ENCODE peak calls at places on chromosome 3, in eight cellular contexts. C is aorta, Y is mucosa of descending colon, K is upper lobe of left lung, P is right cardiac atrium, E is heart left ventricle, R is HepG2, J is pancreas. U is an unnamed sample.

GRCh38 chr3:15063656-15064286 is 1.3 kb downstream of the MRPS25 start:
- ATAC-seq in J (no peak), P (no peak), Y (no peak), E (peak; percentile 7), R (peak; percentile 10), C (no peak), K (no peak), U (no peak)

GRCh38 chr3:7146529-7146928 is 285.6 kb downstream of the GRM7 start:
- ATAC-seq in C (no peak), E (no peak), R (no peak), J (no peak), P (no peak), Y (no peak), K (peak; percentile 34), U (no peak)

GRCh38 chr3:16109929-16110328 is 64.6 kb upstream of the GALNT15 start:
- ATAC-seq in K (no peak), C (no peak), Y (no peak), R (no peak), J (no peak), E (no peak), P (no peak), U (no peak)

GRCh38 chr3:134232146-134232545 is 18.5 kb downstream of the RYK start:
- ATAC-seq in C (no peak), P (no peak), Y (peak; percentile 41), R (no peak), J (no peak), E (no peak), K (no peak), U (no peak)

GRCh38 chr3:60912876-60913275 is 338.4 kb downstream of the FHIT start:
- ATAC-seq in E (no peak), Y (no peak), C (no peak), R (no peak), J (no peak), P (no peak), K (no peak), U (no peak)

GRCh38 chr3:172711457-172711800 is 562 bp upstream of the NCEH1 start:
- ATAC-seq in Y (peak; percentile 51), K (peak; percentile 33), C (no peak), R (peak; percentile 31), E (no peak), P (peak; percentile 20), J (peak; percentile 8), U (peak; percentile 49)

GRCh38 chr3:131349946-131350347 is 31.6 kb upstream of the NUDT16 start:
- ATAC-seq in J (peak; percentile 17), C (no peak), Y (no peak), P (peak; percentile 75), E (peak; percentile 84), K (no peak), R (peak; percentile 71), U (no peak)

GRCh38 chr3:139888561-139889140 is 46.3 kb upstream of the CLSTN2 start:
- ATAC-seq in R (no peak), J (no peak), E (no peak), C (no peak), Y (no peak), P (no peak), K (no peak), U (no peak)

GRCh38 chr3:172582712-172583111 is 59.5 kb upstream of the TNFSF10 start:
- ATAC-seq in R (no peak), K (no peak), Y (no peak), E (no peak), C (no peak), J (no peak), P (no peak), U (no peak)

GRCh38 chr3:50130436-50130835 is 24.7 kb upstream of the SEMA3F start:
- ATAC-seq in J (no peak), K (no peak), C (no peak), P (no peak), E (no peak), Y (no peak), R (no peak), U (no peak)

GRCh38 chr3:193780810-193781472 is 187.9 kb downstream of the OPA1 start:
- ATAC-seq in J (peak; percentile 94), R (peak; percentile 88), C (peak; percentile 90), Y (peak; percentile 80), K (peak; percentile 94), P (peak; percentile 87), E (peak; percentile 78), U (peak; percentile 85)

GRCh38 chr3:15575446-15575845 is 25.9 kb downstream of the HACL1 start:
- ATAC-seq in Y (no peak), K (no peak), R (no peak), J (no peak), C (no peak), E (no peak), P (no peak), U (no peak)

GRCh38 chr3:185630182-185630622 is 44.1 kb downstream of the SENP2 start:
- ATAC-seq in R (no peak), Y (peak; percentile 94), E (peak; percentile 55), K (peak; percentile 68), J (peak; percentile 58), C (peak; percentile 64), P (peak; percentile 40), U (peak; percentile 57)

GRCh38 chr3:72487946-72488735 is 360.1 kb downstream of the SHQ1 start:
- ATAC-seq in J (no peak), E (no peak), R (peak; percentile 20), K (no peak), C (no peak), Y (no peak), P (no peak), U (no peak)
- H3K4me3 ChIP-seq in J (no peak overlapping the region), E (no peak overlapping the region), R (no peak overlapping the region), K (no peak overlapping the region), C (no peak overlapping the region), Y (no peak overlapping the region), P (no peak overlapping the region), U (no peak overlapping the region)

DNA sequence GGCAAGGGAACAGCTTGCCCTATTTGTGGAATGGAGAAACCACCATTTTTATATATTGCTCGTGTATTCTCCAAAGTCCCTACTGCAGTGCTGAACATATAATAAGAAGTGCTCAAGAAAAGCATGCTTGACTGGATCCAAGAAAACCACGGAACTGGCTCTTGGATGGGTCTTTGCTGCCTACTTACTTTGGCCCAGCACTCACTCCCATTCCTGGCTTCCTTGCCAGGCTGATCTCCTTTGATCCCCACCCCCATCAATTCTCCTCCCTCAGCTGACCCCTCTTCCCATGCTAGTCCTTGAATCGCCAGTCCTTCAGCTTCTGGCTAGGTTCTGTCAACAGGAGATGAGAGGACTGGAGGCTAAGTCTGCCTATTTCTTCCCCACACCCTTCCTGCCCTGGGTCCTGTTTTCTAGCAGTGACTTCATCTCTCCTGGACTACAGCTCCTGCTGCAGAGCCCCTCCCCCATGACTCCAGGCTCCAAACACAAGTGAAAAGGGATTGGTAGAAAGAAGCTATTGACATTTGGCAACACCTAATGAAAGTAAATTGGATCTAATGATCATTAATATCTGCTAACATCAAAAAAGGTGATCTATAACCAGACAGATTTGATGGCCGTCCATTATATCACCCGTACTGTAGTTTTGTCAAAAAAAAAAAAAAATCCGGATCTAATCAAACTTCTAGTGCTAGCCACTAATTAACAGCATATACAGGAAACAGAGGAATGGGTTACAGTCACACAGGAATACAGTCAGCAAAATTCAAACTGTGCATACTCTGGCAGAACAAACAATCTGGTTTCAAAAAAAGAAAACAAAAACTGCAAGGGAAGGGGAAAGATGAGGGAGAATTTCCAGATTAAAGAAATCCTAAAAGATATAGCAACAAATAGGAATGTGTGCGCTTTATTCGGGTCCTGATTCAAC is 7.8 kb downstream of the FAM240A start:
- ATAC-seq in E (no peak), J (peak; percentile 55), Y (no peak), R (no peak), P (peak; percentile 60), K (peak; percentile 34), C (no peak), U (no peak)
- H3K4me3 ChIP-seq in E (no peak overlapping the region), J (no peak overlapping the region), Y (no peak overlapping the region), R (no peak overlapping the region), P (no peak overlapping the region), K (no peak overlapping the region), C (no peak overlapping the region), U (no peak overlapping the region)

GRCh38 chr3:181311186-181311585 is 321.6 kb upstream of the DNAJC19 start:
- ATAC-seq in E (no peak), Y (no peak), K (no peak), C (no peak), P (no peak), R (no peak), J (no peak), U (no peak)

GRCh38 chr3:181318321-181318720 is 328.8 kb upstream of the DNAJC19 start:
- ATAC-seq in E (no peak), R (no peak), J (no peak), Y (no peak), K (no peak), P (no peak), C (no peak), U (no peak)

GRCh38 chr3:181313379-181313778 is 323.8 kb upstream of the DNAJC19 start:
- ATAC-seq in R (no peak), P (no peak), J (peak; percentile 31), E (no peak), C (no peak), K (no peak), Y (no peak), U (no peak)

GRCh38 chr3:181317521-181317920 is 328.0 kb upstream of the DNAJC19 start:
- ATAC-seq in K (no peak), P (no peak), Y (no peak), C (no peak), R (no peak), J (no peak), E (no peak), U (no peak)

DNA sequence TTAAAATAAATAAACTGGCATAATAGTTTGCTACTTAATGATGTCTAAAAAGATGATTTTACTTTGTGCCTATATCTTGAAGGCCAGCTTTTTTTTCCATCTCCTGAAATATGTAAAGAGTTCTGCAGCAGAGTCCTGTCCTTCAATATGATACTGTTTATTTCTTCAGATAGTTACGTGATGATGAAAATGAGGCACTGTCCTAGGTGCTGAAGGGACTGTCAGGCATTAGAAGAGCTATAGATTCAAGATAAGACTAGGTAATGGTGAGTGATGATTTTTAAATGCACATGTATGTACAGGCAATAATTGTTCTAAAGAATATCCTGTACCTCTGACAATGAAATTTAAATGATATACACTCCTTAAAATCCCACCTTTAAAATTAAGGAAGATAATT is 326.9 kb upstream of the DNAJC19 start:
- ATAC-seq in R (no peak), E (no peak), P (no peak), K (no peak), J (no peak), Y (no peak), C (no peak), U (no peak)
- H3K4me3 ChIP-seq in R (no peak overlapping the region), E (no peak overlapping the region), P (no peak overlapping the region), K (no peak overlapping the region), J (no peak overlapping the region), Y (no peak overlapping the region), C (no peak overlapping the region), U (no peak overlapping the region)

GRCh38 chr3:167729591-167729990 is 5.1 kb downstream of the PDCD10 start:
- ATAC-seq in P (no peak), R (no peak), E (no peak), K (no peak), Y (no peak), C (no peak), J (no peak), U (no peak)

GRCh38 chr3:167731393-167731792 is 3.3 kb downstream of the PDCD10 start:
- ATAC-seq in E (no peak), R (no peak), P (no peak), Y (no peak), K (no peak), C (no peak), J (no peak), U (no peak)

GRCh38 chr3:167723872-167724271 is 10.8 kb downstream of the PDCD10 start:
- ATAC-seq in R (no peak), P (no peak), C (no peak), Y (no peak), E (no peak), K (no peak), J (no peak), U (no peak)

GRCh38 chr3:167728631-167729335 is 5.9 kb downstream of the PDCD10 start:
- ATAC-seq in J (peak; percentile 55), Y (no peak), C (no peak), E (peak; percentile 68), K (no peak), P (peak; percentile 54), R (no peak), U (no peak)

GRCh38 chr3:167728176-167728575 is 6.5 kb downstream of the PDCD10 start:
- ATAC-seq in R (no peak), Y (no peak), E (peak; percentile 71), J (peak; percentile 29), C (no peak), K (no peak), P (no peak), U (no peak)
- H3K4me3 ChIP-seq in R (no peak overlapping the region), Y (no peak overlapping the region), E (no peak overlapping the region), J (no peak overlapping the region), C (no peak overlapping the region), K (no peak overlapping the region), P (no peak overlapping the region), U (no peak overlapping the region)